ENCODE peak calls at places on chromosomes 2 and 18, in ten cellular contexts. K, E, G, I, D, C, Z, T, Y and W are unnamed samples.

GRCh38 chr2:175854665-175855064 is 147.4 kb downstream of the LNPK start:
- DNase-seq in K (no peak), E (no peak), G (no peak), I (no peak), D (no peak), C (no peak), Z (no peak), T (no peak), Y (no peak), W (no peak)

GRCh38 chr2:32937602-32938450 is 8.9 kb upstream of the LTBP1 start:
- DNase-seq in K (no peak), E (no peak), G (no peak), I (no peak), D (peak; percentile 41), C (peak; percentile 52), Z (no peak), T (peak; percentile 87), Y (no peak), W (no peak)

GRCh38 chr2:119214453-119214852 is 9.2 kb upstream of the STEAP3 start:
- DNase-seq in K (no peak), E (no peak), G (no peak), I (no peak), D (no peak), C (no peak), Z (no peak), T (no peak), Y (no peak), W (no peak)

GRCh38 chr18:79397830-79398761 is 2.4 kb downstream of the NFATC1 start:
- DNase-seq in K (no peak), E (peak; percentile 15), G (no peak), I (no peak), D (no peak), C (no peak), Z (no peak), T (no peak), Y (no peak), W (no peak)

GRCh38 chr2:152542995-152543481 is 174.2 kb downstream of the PRPF40A start:
- DNase-seq in K (no peak), E (no peak), G (no peak), I (no peak), D (no peak), C (peak; percentile 100), Z (no peak), T (peak; percentile 62), Y (peak; percentile 62), W (no peak)

GRCh38 chr2:167237478-167237877 is 349.2 kb downstream of the XIRP2 start:
- DNase-seq in K (no peak), E (no peak), G (no peak), I (no peak), D (no peak), C (no peak), Z (no peak), T (peak; percentile 4), Y (no peak), W (no peak)

GRCh38 chr2:30670453-30670852 is 136.8 kb downstream of the CAPN13 start:
- DNase-seq in K (no peak), E (no peak), G (no peak), I (no peak), D (no peak), C (no peak), Z (no peak), T (peak; percentile 62), Y (no peak), W (no peak)

GRCh38 chr2:23073681-23074080 is 311.3 kb upstream of the KLHL29 start:
- DNase-seq in K (no peak), E (no peak), G (no peak), I (peak; percentile 73), D (no peak), C (no peak), Z (no peak), T (no peak), Y (no peak), W (no peak)

GRCh38 chr2:118584380-118584779 is 263.1 kb downstream of the EN1 start:
- DNase-seq in K (no peak), E (no peak), G (no peak), I (no peak), D (no peak), C (no peak), Z (no peak), T (peak; percentile 62), Y (no peak), W (no peak)

GRCh38 chr2:121539722-121540469 is 9.2 kb downstream of the RNU4ATAC start:
- DNase-seq in K (no peak), E (no peak), G (no peak), I (no peak), D (no peak), C (peak; percentile 32), Z (no peak), T (no peak), Y (no peak), W (no peak)

GRCh38 chr2:191740776-191741175 is 62.8 kb downstream of the NABP1 start:
- DNase-seq in K (no peak), E (no peak), G (no peak), I (no peak), D (no peak), C (no peak), Z (no peak), T (no peak), Y (no peak), W (no peak)

GRCh38 chr2:211351998-211352397 is 795.6 kb downstream of the CPS1 start:
- DNase-seq in K (no peak), E (no peak), G (no peak), I (no peak), D (no peak), C (no peak), Z (no peak), T (peak; percentile 45), Y (no peak), W (no peak)

GRCh38 chr18:37649416-37649815 is 83.8 kb upstream of the CELF4 start:
- DNase-seq in K (no peak), E (no peak), G (no peak), I (no peak), D (no peak), C (no peak), Z (no peak), T (no peak), Y (no peak), W (no peak)

GRCh38 chr2:119260636-119261497 is 37.2 kb downstream of the STEAP3 start:
- DNase-seq in K (no peak), E (no peak), G (no peak), I (no peak), D (no peak), C (peak; percentile 12), Z (no peak), T (no peak), Y (no peak), W (no peak)

GRCh38 chr2:230347659-230348305 is 20.8 kb downstream of the SP140L start:
- DNase-seq in K (no peak), E (no peak), G (no peak), I (peak; percentile 45), D (no peak), C (peak; percentile 31), Z (no peak), T (no peak), Y (no peak), W (no peak)

GRCh38 chr2:153478289-153479261 is at the start of gene RPRM:
- DNase-seq in K (peak; percentile 74), E (peak; percentile 64), G (peak; percentile 48), I (peak; percentile 51), D (peak; percentile 43), C (peak; percentile 37), Z (peak; percentile 38), T (peak; percentile 94), Y (peak; percentile 79), W (peak; percentile 47)

GRCh38 chr2:1515073-1515430 is 101.8 kb downstream of the TPO start:
- DNase-seq in K (no peak), E (no peak), G (no peak), I (no peak), D (no peak), C (no peak), Z (no peak), T (no peak), Y (no peak), W (no peak)

GRCh38 chr2:178418426-178418825 is 32.5 kb downstream of the PRKRA start:
- DNase-seq in K (no peak), E (no peak), G (no peak), I (no peak), D (no peak), C (peak; percentile 65), Z (no peak), T (no peak), Y (no peak), W (no peak)
- H3K4me1 ChIP-seq in K (peaks cover 6% of the 10 kb centered on the region), E (peaks cover 19% of the 10 kb centered on the region), G (peaks cover 10% of the 10 kb centered on the region), I (no peaks in the 10 kb centered on the region), D (peaks cover 7% of the 10 kb centered on the region), C (peaks cover 2% of the 10 kb centered on the region), Z (peaks cover 7% of the 10 kb centered on the region), T (no peaks in the 10 kb centered on the region), Y (no peaks in the 10 kb centered on the region), W (peaks cover 7% of the 10 kb centered on the region)

DNA sequence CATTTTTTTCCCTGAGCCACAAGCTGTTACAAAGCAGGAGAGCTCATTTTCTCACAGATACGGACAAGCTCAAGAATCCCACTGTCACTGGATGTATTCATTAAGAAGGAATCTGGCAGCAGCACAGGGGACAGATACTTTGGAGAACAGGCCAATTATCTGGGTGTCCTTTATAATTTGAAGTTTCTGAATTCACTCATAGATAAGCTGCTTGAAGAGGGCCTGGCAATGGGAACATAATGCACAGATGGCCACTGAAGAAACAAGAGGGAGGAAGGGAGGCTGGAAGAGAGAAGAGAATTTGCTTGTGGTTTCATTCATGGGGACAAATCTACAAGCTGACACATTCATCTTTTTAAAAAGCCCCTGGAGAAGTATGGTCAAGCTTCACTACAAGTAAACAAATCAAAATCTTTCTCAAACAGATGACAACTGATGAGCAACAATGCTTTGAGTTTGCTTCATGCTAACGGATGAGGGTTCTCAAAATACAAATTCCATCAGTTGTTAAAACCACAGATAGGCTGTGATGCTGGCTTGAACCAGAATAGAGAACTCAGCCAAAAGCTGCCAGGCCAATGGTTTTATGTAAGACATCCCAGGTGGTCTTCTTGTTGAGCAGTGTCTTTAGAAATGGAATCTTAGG is 11.9 kb downstream of the BCL2 start:
- DNase-seq in K (peak; percentile 31), E (no peak), G (no peak), I (no peak), D (no peak), C (no peak), Z (no peak), T (no peak), Y (no peak), W (no peak)
- H3K36me3 ChIP-seq in K (no peaks in the 10 kb centered on the region), E (no peaks in the 10 kb centered on the region), G (no peaks in the 10 kb centered on the region), I (no peaks in the 10 kb centered on the region), D (no peaks in the 10 kb centered on the region), C (no peaks in the 10 kb centered on the region), Z (no peaks in the 10 kb centered on the region), T (no peaks in the 10 kb centered on the region), Y (no peaks in the 10 kb centered on the region), W (no peaks in the 10 kb centered on the region)

GRCh38 chr2:15205562-15205961 is 355.6 kb downstream of the NBAS start:
- DNase-seq in K (no peak), E (no peak), G (no peak), I (no peak), D (peak; percentile 30), C (no peak), Z (no peak), T (peak; percentile 63), Y (no peak), W (no peak)
- H3K27ac ChIP-seq in K (no peak overlapping the region), E (no peak overlapping the region), G (no peak overlapping the region), I (no peak overlapping the region), D (no peak overlapping the region), C (no peak overlapping the region), Z (no peak overlapping the region), T (no peak overlapping the region), Y (no peak overlapping the region), W (no peak overlapping the region)

DNA sequence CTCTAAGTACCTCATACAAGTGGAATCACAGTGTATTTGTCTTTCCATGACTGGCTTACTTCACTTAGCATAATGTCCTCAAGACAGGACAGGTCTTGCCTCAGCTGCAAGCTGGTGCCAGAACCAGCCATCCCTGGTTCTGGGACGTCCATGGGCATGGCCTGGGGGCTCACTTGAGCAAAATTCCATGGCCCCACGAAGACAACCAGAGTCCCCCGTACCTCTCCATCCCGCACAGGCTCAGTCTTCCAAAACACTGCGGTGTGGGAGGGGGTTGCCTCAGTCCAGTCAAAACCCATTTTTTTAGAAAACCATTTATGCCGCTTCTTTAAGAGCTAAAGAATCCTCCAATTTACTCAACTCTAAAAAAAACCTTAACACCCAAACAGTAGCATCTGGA is 21.7 kb upstream of the CABLES1 start:
- DNase-seq in K (no peak), E (no peak), G (no peak), I (no peak), D (no peak), C (no peak), Z (no peak), T (no peak), Y (no peak), W (no peak)
- H3K4me1 ChIP-seq in K (peaks cover 17% of the 10 kb centered on the region), E (peaks cover 9% of the 10 kb centered on the region), G (no peaks in the 10 kb centered on the region), I (peaks cover 6% of the 10 kb centered on the region), D (no peaks in the 10 kb centered on the region), C (peaks cover 21% of the 10 kb centered on the region), Z (no peaks in the 10 kb centered on the region), T (no peaks in the 10 kb centered on the region), Y (no peaks in the 10 kb centered on the region), W (no peaks in the 10 kb centered on the region)